ENCODE peak calls at places on chromosomes 2 and 18, in six cellular contexts. B, C, I, H, R and T are unnamed samples.

GRCh38 chr2:117330611-117331010 is 483.9 kb upstream of the DDX18 start:
- DNase-seq in B (no peak), C (no peak), I (no peak), H (no peak), R (no peak), T (no peak)

GRCh38 chr2:234288974-234289455 is 207.9 kb downstream of the ARL4C start:
- DNase-seq in B (peak), C (peak), I (peak), H (peak), R (peak), T (peak)

GRCh38 chr18:68840554-68841263 is 42.8 kb downstream of the CCDC102B start:
- DNase-seq in B (peak), C (no peak), I (no peak), H (no peak), R (no peak), T (peak)

GRCh38 chr2:235833971-235834620 is 334.1 kb downstream of the GBX2 start:
- DNase-seq in B (no peak), C (no peak), I (no peak), H (no peak), R (no peak), T (no peak)

GRCh38 chr2:60445684-60446184 is 107.7 kb downstream of the BCL11A start:
- DNase-seq in B (no peak), C (no peak), I (no peak), H (no peak), R (no peak), T (no peak)

GRCh38 chr2:153100139-153100538 is 378.4 kb downstream of the RPRM start:
- DNase-seq in B (no peak), C (no peak), I (no peak), H (no peak), R (no peak), T (no peak)

GRCh38 chr2:121089005-121089510 is 195.9 kb downstream of the TFCP2L1 start:
- DNase-seq in B (no peak), C (no peak), I (peak), H (no peak), R (no peak), T (no peak)

GRCh38 chr2:24301599-24301998 is 58.7 kb downstream of the ITSN2 start:
- DNase-seq in B (no peak), C (no peak), I (no peak), H (no peak), R (no peak), T (no peak)

GRCh38 chr2:216057688-216058193 is 23.9 kb downstream of the PECR start:
- DNase-seq in B (no peak), C (no peak), I (no peak), H (peak), R (no peak), T (no peak)

GRCh38 chr2:10847008-10847407 is 34.4 kb upstream of the PDIA6 start:
- DNase-seq in B (peak), C (no peak), I (no peak), H (no peak), R (no peak), T (no peak)

GRCh38 chr2:46549159-46549902 is 70.0 kb downstream of the TMEM247 start:
- DNase-seq in B (no peak), C (no peak), I (no peak), H (no peak), R (no peak), T (no peak)

GRCh38 chr2:187577310-187577709 is 23.1 kb upstream of the TFPI start:
- DNase-seq in B (no peak), C (no peak), I (no peak), H (no peak), R (no peak), T (peak)

GRCh38 chr2:166625670-166626069 is 131.6 kb upstream of the SCN7A start:
- DNase-seq in B (no peak), C (no peak), I (no peak), H (no peak), R (no peak), T (no peak)

GRCh38 chr2:199336546-199336945 is 121.2 kb downstream of the SATB2 start:
- DNase-seq in B (no peak), C (no peak), I (no peak), H (no peak), R (no peak), T (no peak)

GRCh38 chr2:85312404-85312803 is 15.4 kb downstream of the TGOLN2 start:
- DNase-seq in B (no peak), C (no peak), I (no peak), H (no peak), R (no peak), T (no peak)

GRCh38 chr18:43092539-43092938 is 22.9 kb downstream of the RIT2 start:
- DNase-seq in B (no peak), C (no peak), I (no peak), H (no peak), R (no peak), T (no peak)

GRCh38 chr2:177633111-177633510 is 240.5 kb downstream of the AGPS start:
- DNase-seq in B (no peak), C (no peak), I (no peak), H (no peak), R (no peak), T (no peak)

GRCh38 chr18:43010611-43011010 is 104.9 kb downstream of the RIT2 start:
- DNase-seq in B (no peak), C (no peak), I (no peak), H (no peak), R (no peak), T (no peak)

GRCh38 chr2:225543626-225544025 is 144.1 kb downstream of the NYAP2 start:
- DNase-seq in B (no peak), C (no peak), I (no peak), H (no peak), R (no peak), T (no peak)

GRCh38 chr2:208311954-208312353 is 45.9 kb downstream of the PIKFYVE start:
- DNase-seq in B (no peak), C (no peak), I (no peak), H (no peak), R (no peak), T (no peak)

GRCh38 chr2:40434638-40435296 is 17.1 kb downstream of the SLC8A1 start:
- DNase-seq in B (peak), C (no peak), I (no peak), H (no peak), R (no peak), T (peak)

GRCh38 chr2:28338046-28338753 is 54.5 kb upstream of the FOSL2 start:
- DNase-seq in B (peak), C (no peak), I (no peak), H (no peak), R (no peak), T (peak)

GRCh38 chr2:230774348-230774951 is 61.8 kb downstream of the CAB39 start:
- DNase-seq in B (no peak), C (no peak), I (no peak), H (no peak), R (no peak), T (peak)

GRCh38 chr2:119218478-119219064 is 5.1 kb upstream of the STEAP3 start:
- DNase-seq in B (no peak), C (no peak), I (peak), H (no peak), R (peak), T (peak)

GRCh38 chr2:15577071-15577706 is 14.5 kb upstream of the DDX1 start:
- DNase-seq in B (peak), C (peak), I (peak), H (peak), R (peak), T (peak)

GRCh38 chr2:218447072-218447471 is 28.1 kb downstream of the VIL1 start:
- DNase-seq in B (no peak), C (no peak), I (no peak), H (no peak), R (no peak), T (no peak)

GRCh38 chr2:40287815-40288214 is 164.1 kb downstream of the SLC8A1 start:
- DNase-seq in B (no peak), C (no peak), I (no peak), H (no peak), R (no peak), T (no peak)

GRCh38 chr2:159903404-159904126 is 105.6 kb upstream of the CD302 start:
- DNase-seq in B (peak), C (no peak), I (no peak), H (peak), R (no peak), T (peak)

GRCh38 chr2:186456941-186457340 is 29.1 kb upstream of the ZC3H15 start:
- DNase-seq in B (no peak), C (no peak), I (no peak), H (no peak), R (no peak), T (no peak)

GRCh38 chr2:8594731-8595427 is 87.0 kb upstream of the ID2 start:
- DNase-seq in B (no peak), C (no peak), I (no peak), H (no peak), R (no peak), T (no peak)

GRCh38 chr2:8676915-8677645 is 4.8 kb upstream of the ID2 start:
- DNase-seq in B (no peak), C (no peak), I (peak), H (no peak), R (no peak), T (peak)

GRCh38 chr2:238462782-238463396 is 36.2 kb downstream of the ASB1 start:
- DNase-seq in B (no peak), C (no peak), I (no peak), H (no peak), R (no peak), T (peak)